ENCODE peak calls at places on chromosome 18, in six cellular contexts. N, V, C, H, L and W are unnamed samples.

GRCh38 chr18:62781893-62782292 is 66.6 kb downstream of the PHLPP1 start:
- DNase-seq in N (no peak), V (peak), C (no peak), H (peak), L (no peak), W (peak)

GRCh38 chr18:6714027-6714426 is 15.5 kb upstream of the ARHGAP28 start:
- DNase-seq in N (no peak), V (no peak), C (no peak), H (no peak), L (no peak), W (no peak)

GRCh38 chr18:79750980-79751571 is 46.7 kb upstream of the KCNG2 start:
- DNase-seq in N (no peak), V (no peak), C (no peak), H (no peak), L (no peak), W (no peak)

GRCh38 chr18:12990128-12990485 is 1.1 kb upstream of the CEP192 start:
- DNase-seq in N (no peak), V (no peak), C (no peak), H (no peak), L (no peak), W (no peak)

GRCh38 chr18:72056171-72056570 is 488.0 kb downstream of the CBLN2 start:
- DNase-seq in N (no peak), V (no peak), C (no peak), H (no peak), L (no peak), W (no peak)

GRCh38 chr18:40534748-40535147 is 1420.3 kb upstream of the PIK3C3 start:
- DNase-seq in N (no peak), V (no peak), C (no peak), H (no peak), L (no peak), W (no peak)

GRCh38 chr18:60466671-60467070 is 94.1 kb upstream of the MC4R start:
- DNase-seq in N (no peak), V (no peak), C (no peak), H (peak), L (no peak), W (peak)

GRCh38 chr18:11752116-11752911 is 63.2 kb downstream of the GNAL start:
- DNase-seq in N (no peak), V (no peak), C (peak), H (peak), L (no peak), W (peak)

GRCh38 chr18:78607784-78608183 is 371.8 kb upstream of the SALL3 start:
- DNase-seq in N (no peak), V (no peak), C (no peak), H (no peak), L (no peak), W (no peak)

GRCh38 chr18:6219116-6219717 is 195.5 kb downstream of the L3MBTL4 start:
- DNase-seq in N (peak), V (peak), C (peak), H (peak), L (no peak), W (peak)

GRCh38 chr18:62880673-62881364 is 165.5 kb downstream of the PHLPP1 start:
- DNase-seq in N (no peak), V (no peak), C (no peak), H (no peak), L (no peak), W (no peak)

GRCh38 chr18:34397286-34397896 is 172.7 kb upstream of the NOL4 start:
- DNase-seq in N (no peak), V (no peak), C (no peak), H (no peak), L (no peak), W (no peak)

GRCh38 chr18:24398515-24398914 is 891 bp upstream of the OSBPL1A start:
- DNase-seq in N (peak), V (peak), C (no peak), H (peak), L (no peak), W (peak)

GRCh38 chr18:43422483-43422882 is 145.2 kb upstream of the SYT4 start:
- DNase-seq in N (no peak), V (peak), C (no peak), H (no peak), L (no peak), W (no peak)

GRCh38 chr18:55982992-55983391 is 395.0 kb upstream of the TCF4 start:
- DNase-seq in N (no peak), V (no peak), C (no peak), H (peak), L (no peak), W (no peak)

GRCh38 chr18:79544386-79544963 is 135.1 kb upstream of the CTDP1 start:
- DNase-seq in N (no peak), V (no peak), C (no peak), H (no peak), L (no peak), W (no peak)

GRCh38 chr18:76721207-76721996 is 101.0 kb upstream of the ZNF236 start:
- DNase-seq in N (no peak), V (no peak), C (no peak), H (no peak), L (no peak), W (no peak)

GRCh38 chr18:8824846-8825245 is 119.5 kb downstream of the MTCL1 start:
- DNase-seq in N (no peak), V (no peak), C (no peak), H (no peak), L (no peak), W (no peak)

GRCh38 chr18:21433436-21433835 is 167.1 kb downstream of the ESCO1 start:
- DNase-seq in N (no peak), V (no peak), C (no peak), H (no peak), L (no peak), W (peak)

GRCh38 chr18:46174317-46175039 is 70.3 kb downstream of the HAUS1 start:
- DNase-seq in N (no peak), V (peak), C (no peak), H (peak), L (no peak), W (peak)

GRCh38 chr18:76999077-76999476 is 133.5 kb downstream of the MBP start:
- DNase-seq in N (no peak), V (no peak), C (no peak), H (no peak), L (no peak), W (no peak)

GRCh38 chr18:51051105-51051712 is 21.2 kb downstream of the SMAD4 start:
- DNase-seq in N (no peak), V (no peak), C (no peak), H (peak), L (no peak), W (peak)

GRCh38 chr18:34048423-34048822 is 176.3 kb downstream of the NOL4 start:
- DNase-seq in N (no peak), V (no peak), C (no peak), H (no peak), L (no peak), W (no peak)

GRCh38 chr18:77062518-77063003 is 70.0 kb downstream of the MBP start:
- DNase-seq in N (peak), V (no peak), C (no peak), H (peak), L (no peak), W (no peak)

GRCh38 chr18:79950440-79951341 is 762 bp downstream of the SLC66A2 start:
- DNase-seq in N (no peak), V (peak), C (no peak), H (peak), L (no peak), W (peak)

GRCh38 chr18:13381331-13381730 is 162.8 kb downstream of the LDLRAD4 start:
- DNase-seq in N (no peak), V (no peak), C (no peak), H (no peak), L (no peak), W (no peak)

GRCh38 chr18:78678318-78678695 is 301.3 kb upstream of the SALL3 start:
- DNase-seq in N (no peak), V (no peak), C (no peak), H (no peak), L (no peak), W (no peak)

GRCh38 chr18:50312296-50313030 is 25.0 kb upstream of the CXXC1 start:
- DNase-seq in N (no peak), V (no peak), C (peak), H (no peak), L (no peak), W (no peak)

GRCh38 chr18:58497845-58498244 is 131.0 kb downstream of the ALPK2 start:
- DNase-seq in N (no peak), V (no peak), C (no peak), H (no peak), L (no peak), W (no peak)

GRCh38 chr18:42183746-42184145 is 228.7 kb downstream of the PIK3C3 start:
- DNase-seq in N (peak), V (peak), C (peak), H (peak), L (no peak), W (peak)

GRCh38 chr18:33944493-33944892 is 280.2 kb downstream of the NOL4 start:
- DNase-seq in N (no peak), V (no peak), C (no peak), H (no peak), L (no peak), W (no peak)

GRCh38 chr18:50819027-50819726 is 639 bp downstream of the MRO start:
- DNase-seq in N (no peak), V (peak), C (no peak), H (peak), L (no peak), W (peak)

GRCh38 chr18:27942706-27943105 is 234.2 kb downstream of the CDH2 start:
- DNase-seq in N (peak), V (no peak), C (no peak), H (no peak), L (no peak), W (no peak)

GRCh38 chr18:80173060-80173459 is 64.0 kb downstream of the ADNP2 start:
- DNase-seq in N (no peak), V (no peak), C (no peak), H (no peak), L (no peak), W (no peak)

GRCh38 chr18:76741346-76741745 is 81.0 kb upstream of the ZNF236 start:
- DNase-seq in N (no peak), V (no peak), C (no peak), H (no peak), L (no peak), W (no peak)

GRCh38 chr18:76098728-76099514 is 396.1 kb downstream of the ZNF516 start:
- DNase-seq in N (no peak), V (no peak), C (no peak), H (no peak), L (no peak), W (no peak)

GRCh38 chr18:55406374-55407045 is 181.5 kb downstream of the TCF4 start:
- DNase-seq in N (no peak), V (no peak), C (no peak), H (no peak), L (no peak), W (no peak)

GRCh38 chr18:57422313-57422872 is 12.8 kb upstream of the ONECUT2 start:
- DNase-seq in N (no peak), V (no peak), C (no peak), H (no peak), L (no peak), W (no peak)
- TF ChIP-seq CTCF in N (no peak), V (no peak), C (no peak), H (no peak), L (no peak), W (no peak)

GRCh38 chr18:36442717-36443116 is 145.2 kb downstream of the FHOD3 start:
- DNase-seq in N (no peak), V (no peak), C (no peak), H (no peak), L (no peak), W (no peak)

GRCh38 chr18:36440614-36441013 is 143.1 kb downstream of the FHOD3 start:
- DNase-seq in N (peak), V (no peak), C (peak), H (peak), L (no peak), W (peak)

GRCh38 chr18:36441872-36442271 is 144.4 kb downstream of the FHOD3 start:
- DNase-seq in N (peak), V (no peak), C (peak), H (peak), L (no peak), W (peak)

GRCh38 chr18:36446059-36446458 is 148.5 kb downstream of the FHOD3 start:
- DNase-seq in N (no peak), V (no peak), C (no peak), H (no peak), L (no peak), W (no peak)

GRCh38 chr18:36441426-36441870 is 143.9 kb downstream of the FHOD3 start:
- DNase-seq in N (no peak), V (no peak), C (no peak), H (peak), L (no peak), W (no peak)
- TF ChIP-seq CTCF in N (no peak), V (no peak), C (no peak), H (no peak), L (no peak), W (no peak)

GRCh38 chr18:23107718-23108117 is 27.6 kb upstream of the CABLES1 start:
- DNase-seq in N (no peak), V (no peak), C (no peak), H (no peak), L (no peak), W (no peak)
- TF ChIP-seq CTCF in N (no peak), V (no peak), C (no peak), H (no peak), L (no peak), W (no peak)

DNA sequence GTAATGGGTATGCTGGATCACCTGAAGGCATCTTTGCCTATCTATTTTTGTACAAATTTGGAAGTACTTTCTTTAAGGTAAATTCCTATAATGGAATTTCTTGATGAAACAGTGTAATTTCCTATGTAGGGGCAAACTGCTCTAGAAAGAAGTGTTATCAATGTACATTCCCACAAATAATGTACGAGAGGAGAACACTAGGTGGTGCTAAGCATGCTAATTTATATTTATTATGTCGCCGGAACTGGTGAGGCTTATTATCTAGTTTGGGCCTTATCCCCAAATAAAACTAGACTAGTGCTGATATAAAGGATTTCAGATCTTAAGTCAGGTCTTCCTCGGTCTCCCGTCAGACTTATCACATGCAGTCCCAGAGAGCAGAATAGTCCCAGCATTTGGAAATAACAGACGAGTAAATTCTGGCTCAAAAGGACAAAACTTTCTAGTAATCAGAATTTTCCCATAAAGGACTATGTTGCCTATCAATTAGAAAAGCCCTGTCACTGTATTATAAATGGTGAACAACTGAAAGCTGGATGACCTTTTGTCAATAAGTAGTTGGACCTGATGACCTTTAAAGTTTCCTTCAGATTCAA is 86.9 kb upstream of the RBBP8 start:
- DNase-seq in N (no peak), V (no peak), C (no peak), H (peak), L (no peak), W (peak)
- TF ChIP-seq CTCF in N (peak), V (peak), C (peak), H (peak), L (peak), W (peak)

DNA sequence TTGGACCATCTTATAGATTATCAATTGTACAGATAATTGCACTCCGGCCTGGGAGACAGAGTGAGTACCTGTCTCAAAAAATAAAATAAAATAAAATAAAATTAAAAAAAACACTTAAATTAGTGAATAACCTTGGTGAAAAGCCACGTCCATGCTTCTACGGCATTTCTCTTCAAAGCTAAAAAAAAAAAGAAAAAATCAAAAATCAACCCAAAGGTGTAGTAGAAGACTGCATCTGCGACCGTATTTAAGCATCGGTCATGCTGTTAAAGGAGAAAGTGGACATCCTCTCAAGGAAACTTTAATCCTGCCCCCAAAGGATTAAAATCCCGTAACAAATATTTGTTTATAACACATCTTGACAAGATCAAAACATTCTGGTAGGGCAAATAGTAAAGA is 350 bp upstream of the RNF138 start:
- DNase-seq in N (no peak), V (no peak), C (no peak), H (no peak), L (no peak), W (no peak)
- TF ChIP-seq CTCF in N (no peak), V (no peak), C (no peak), H (no peak), L (no peak), W (no peak)

DNA sequence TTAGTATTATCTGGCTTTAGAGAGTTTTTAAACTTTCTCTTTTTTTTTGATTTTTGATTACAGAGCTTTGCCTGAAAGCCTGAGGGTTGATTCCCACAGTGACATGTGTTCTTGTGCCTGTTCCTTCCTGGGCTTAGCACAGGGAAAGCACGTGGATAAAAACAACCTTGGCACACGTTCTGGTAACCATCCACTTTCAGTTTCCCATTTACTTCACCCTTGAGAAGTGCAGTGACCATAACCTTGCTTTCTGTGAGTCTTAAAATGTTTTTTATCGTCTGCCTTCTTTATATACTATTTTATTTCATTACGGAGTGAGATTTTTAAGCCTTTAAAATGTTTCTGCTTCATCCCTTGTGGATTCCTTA is 11.5 kb downstream of the CD226 start:
- DNase-seq in N (peak), V (peak), C (no peak), H (no peak), L (no peak), W (no peak)
- TF ChIP-seq CTCF in N (no peak), V (no peak), C (no peak), H (no peak), L (no peak), W (no peak)